ENCODE peak calls at places on chromosomes 1 and 21, in four cellular contexts. H is CD8-positive, alpha-beta memory T cell; Z is cardiac fibroblast; I is heart right ventricle. D is an unnamed sample.

GRCh38 chr21:35254006-35254751 is 205.1 kb upstream of the RUNX1 start:
- DNase-seq in H (no peak), I (no peak), Z (peak; percentile 92), D (peak; percentile 95)

GRCh38 chr1:118204648-118205047 is 19.6 kb upstream of the SPAG17 start:
- DNase-seq in I (no peak), H (no peak), Z (no peak), D (peak; percentile 42)

GRCh38 chr1:221439008-221439733 is 302.7 kb downstream of the DUSP10 start:
- DNase-seq in H (no peak), Z (peak; percentile 92), I (no peak), D (peak; percentile 73)

GRCh38 chr1:154765970-154766369 is 104.1 kb downstream of the KCNN3 start:
- DNase-seq in I (no peak), Z (peak; percentile 41), H (no peak), D (peak; percentile 28)

GRCh38 chr1:46130144-46130543 is 2.3 kb downstream of the PIK3R3 start:
- DNase-seq in H (no peak), I (no peak), Z (no peak), D (no peak)

GRCh38 chr1:237281481-237281880 is 239.5 kb downstream of the RYR2 start:
- DNase-seq in H (no peak), Z (no peak), I (no peak), D (no peak)

GRCh38 chr1:237779356-237779755 is 111.4 kb downstream of the ZP4 start:
- DNase-seq in Z (no peak), H (no peak), I (no peak), D (no peak)

GRCh38 chr1:67791686-67792475 is 41.4 kb downstream of the GNG12 start:
- DNase-seq in H (no peak), Z (peak; percentile 96), I (no peak), D (peak; percentile 98)

GRCh38 chr1:116323419-116323987 is 49.5 kb upstream of the ATP1A1 start:
- DNase-seq in H (no peak), I (no peak), Z (no peak), D (no peak)

GRCh38 chr1:84504580-84505021 is 1.6 kb upstream of the SPATA1 start:
- DNase-seq in Z (peak; percentile 72), I (no peak), H (no peak), D (peak; percentile 76)

GRCh38 chr1:231814031-231814430 is 187.4 kb downstream of the DISC1 start:
- DNase-seq in H (no peak), Z (no peak), I (no peak), D (no peak)

GRCh38 chr1:1858382-1859086 is 32.4 kb downstream of the GNB1 start:
- DNase-seq in Z (peak; percentile 93), I (peak; percentile 95), H (peak; percentile 16), D (peak; percentile 86)

GRCh38 chr21:25806053-25806452 is 71.3 kb downstream of the GABPA start:
- DNase-seq in H (no peak), I (no peak), Z (no peak), D (no peak)

DNA sequence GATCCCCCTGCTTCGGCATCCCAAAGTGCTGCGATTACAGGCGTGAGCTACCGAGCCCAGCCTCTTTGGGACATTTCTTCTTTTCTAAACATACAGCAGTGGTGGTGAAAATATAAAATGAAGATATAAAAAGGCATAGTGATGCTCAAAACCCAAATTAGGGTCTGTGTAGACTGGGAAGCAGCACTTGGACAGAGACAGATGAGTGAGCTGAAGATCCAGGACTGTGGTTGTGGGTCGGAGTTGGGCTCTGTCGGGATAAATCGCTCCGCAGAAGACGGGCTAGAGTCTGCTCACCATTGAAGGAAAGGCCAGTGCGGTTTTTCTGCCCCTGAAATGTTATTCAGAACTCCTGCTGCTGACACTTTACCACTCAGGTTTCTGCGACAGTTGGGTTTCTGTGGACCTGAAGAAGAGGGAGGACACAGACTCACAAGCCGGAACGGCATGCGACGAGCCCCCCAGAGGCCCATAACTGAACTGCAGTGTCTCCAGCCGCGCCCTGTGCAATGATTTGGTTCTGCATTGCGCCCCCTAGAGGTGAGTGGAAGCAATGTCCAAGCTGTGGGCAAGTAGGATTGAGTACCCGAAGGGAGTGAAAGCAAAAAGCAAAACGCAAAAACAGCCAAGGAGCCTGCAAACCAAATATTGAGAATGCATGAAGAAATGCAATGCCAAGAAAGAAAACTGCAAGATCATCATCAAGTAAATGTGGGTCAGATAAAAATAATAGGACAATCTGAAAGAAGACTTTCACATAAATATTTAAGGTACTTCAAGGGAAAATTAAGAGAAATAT is 66.6 kb downstream of the GABPA start:
- DNase-seq in I (peak; percentile 88), H (peak; percentile 67), Z (peak; percentile 91), D (peak; percentile 79)
- H3K4me3 ChIP-seq in I (no peak overlapping the region), H (no peak overlapping the region), Z (no peak overlapping the region), D (peak overlapping the region; percentile 17)

GRCh38 chr1:47682786-47683350 is 245.0 kb downstream of the FOXD2 start:
- DNase-seq in Z (no peak), I (no peak), H (no peak), D (no peak)

GRCh38 chr1:47682198-47682597 is 244.4 kb downstream of the FOXD2 start:
- DNase-seq in I (no peak), H (no peak), Z (no peak), D (no peak)

GRCh38 chr1:47680815-47681475 is 243.1 kb downstream of the FOXD2 start:
- DNase-seq in I (no peak), H (no peak), Z (no peak), D (no peak)

GRCh38 chr1:47683402-47683801 is 245.6 kb downstream of the FOXD2 start:
- DNase-seq in Z (no peak), H (no peak), I (no peak), D (no peak)

DNA sequence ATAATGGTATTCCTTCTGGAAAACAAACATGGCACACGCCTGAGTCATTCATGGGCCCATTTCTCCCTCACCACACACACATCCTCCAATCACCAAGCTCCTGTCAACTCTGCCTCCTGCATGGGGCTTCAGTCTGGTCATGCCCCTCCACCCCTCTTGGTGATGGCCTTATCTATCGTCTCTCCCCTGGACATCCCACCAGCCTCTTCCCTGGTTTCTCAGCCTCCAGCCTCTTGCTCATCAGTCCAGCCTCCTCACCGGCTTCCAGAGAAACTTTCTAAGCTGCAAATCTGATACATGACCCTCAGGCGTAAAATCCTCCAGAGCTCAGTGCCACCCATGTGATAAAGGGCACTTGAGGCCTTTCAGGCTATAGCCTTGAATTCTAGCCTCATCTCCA is 243.9 kb downstream of the FOXD2 start:
- DNase-seq in H (no peak), Z (no peak), I (no peak), D (no peak)
- H3K4me3 ChIP-seq in H (no peak overlapping the region), Z (no peak overlapping the region), I (no peak overlapping the region), D (no peak overlapping the region)

GRCh38 chr1:109392788-109393580 is 4.7 kb downstream of the SORT1 start:
- DNase-seq in Z (peak; percentile 64), I (peak; percentile 76), H (no peak), D (peak; percentile 57)
- H3K4me3 ChIP-seq in Z (no peak overlapping the region), I (peak overlapping the region; percentile 40), H (no peak overlapping the region), D (peak overlapping the region; percentile 19)

GRCh38 chr1:63621075-63621474 is 27.9 kb downstream of the PGM1 start:
- DNase-seq in Z (no peak), H (no peak), I (peak; percentile 14), D (no peak)
- H3K4me3 ChIP-seq in Z (no peak overlapping the region), H (no peak overlapping the region), I (no peak overlapping the region), D (no peak overlapping the region)

DNA sequence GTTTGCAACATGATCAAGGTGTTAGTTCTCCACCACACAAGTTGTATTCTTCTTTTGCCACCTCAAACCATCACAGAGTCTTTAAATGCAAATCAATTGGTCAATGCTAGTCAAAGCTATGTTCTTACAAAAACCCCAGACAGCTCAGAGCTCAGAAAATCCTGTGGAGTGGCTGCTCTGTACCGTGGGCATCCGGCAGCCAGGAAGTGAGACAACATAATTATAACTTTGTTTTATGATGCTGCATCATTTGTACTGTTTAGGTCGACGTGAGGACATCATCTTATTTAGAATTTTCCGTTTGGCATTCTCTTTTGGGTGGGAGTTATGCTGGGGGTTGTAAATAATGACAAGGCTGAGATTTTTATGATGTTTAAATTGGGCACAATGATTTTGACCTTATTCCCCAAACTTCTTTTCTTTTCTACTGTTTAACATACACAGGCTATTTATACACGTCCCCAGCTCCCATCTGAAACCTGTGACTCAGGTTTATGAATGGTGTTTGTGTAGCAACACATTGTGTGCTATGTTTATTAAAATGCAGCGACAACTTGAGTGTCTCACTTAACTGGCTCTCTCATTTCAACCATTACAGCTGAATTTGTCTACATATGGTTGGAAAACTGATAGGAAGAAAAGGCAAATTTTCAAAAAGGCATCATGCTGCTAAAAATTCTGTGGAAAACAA is 124.0 kb downstream of the CNIH3 start:
- DNase-seq in I (no peak), H (no peak), Z (no peak), D (no peak)
- H3K4me3 ChIP-seq in I (no peak overlapping the region), H (no peak overlapping the region), Z (no peak overlapping the region), D (no peak overlapping the region)

D was measured in AG10803.